ENCODE peak calls at places on chromosomes 5 and 9, in nine cellular contexts. B, U, K, F, I, L, Y, H and Z are unnamed samples.

GRCh38 chr5:121088341-121088740 is 624.2 kb downstream of the PRR16 start:
- DNase-seq in L (no peak), K (no peak), B (no peak), Y (no peak), H (no peak), F (no peak), U (no peak), I (no peak), Z (no peak)

GRCh38 chr9:33175633-33176325 is 8.6 kb upstream of the B4GALT1 start:
- DNase-seq in I (no peak), L (no peak), Y (no peak), F (no peak), K (no peak), H (no peak), U (no peak), B (no peak), Z (no peak)

GRCh38 chr5:58460727-58461286 is 921 bp upstream of the PLK2 start:
- DNase-seq in B (peak; percentile 65), Y (peak; percentile 77), F (peak; percentile 82), U (peak; percentile 83), H (peak; percentile 90), L (peak; percentile 87), I (no peak), K (peak; percentile 89), Z (peak; percentile 93)

GRCh38 chr9:116153765-116154333 is at the start of gene PAPPA:
- DNase-seq in I (no peak), K (no peak), L (no peak), Y (no peak), U (no peak), B (no peak), F (no peak), H (no peak), Z (no peak)

GRCh38 chr5:151682751-151683331 is 3.9 kb downstream of the SPARC start:
- DNase-seq in I (no peak), K (peak; percentile 62), B (no peak), F (peak; percentile 54), L (no peak), H (no peak), Y (no peak), U (peak; percentile 68), Z (no peak)

GRCh38 chr5:51821697-51822096 is 438.4 kb downstream of the ISL1 start:
- DNase-seq in H (no peak), F (no peak), B (no peak), U (no peak), Y (no peak), L (no peak), I (no peak), K (no peak), Z (no peak)

GRCh38 chr5:109567374-109568044 is 122.2 kb upstream of the MAN2A1 start:
- DNase-seq in Y (no peak), H (no peak), F (peak; percentile 58), U (peak; percentile 87), I (peak; percentile 26), K (peak; percentile 62), L (peak; percentile 42), B (no peak), Z (no peak)

GRCh38 chr5:10701567-10702039 is 59.4 kb downstream of the DAP start:
- DNase-seq in U (peak; percentile 73), K (peak; percentile 75), B (no peak), L (peak; percentile 65), Y (no peak), H (peak; percentile 39), I (no peak), F (peak; percentile 47), Z (no peak)

GRCh38 chr5:154296525-154297159 is 106.1 kb downstream of the GALNT10 start:
- DNase-seq in I (no peak), U (no peak), Y (no peak), B (no peak), H (peak; percentile 75), K (no peak), F (no peak), L (no peak), Z (peak; percentile 60)

GRCh38 chr9:95645992-95646391 is 129.2 kb upstream of the PTCH1 start:
- DNase-seq in I (no peak), F (no peak), B (no peak), L (peak; percentile 23), Y (no peak), U (no peak), K (peak; percentile 12), H (no peak), Z (no peak)

GRCh38 chr5:33612386-33612785 is 171.6 kb downstream of the TARS1 start:
- DNase-seq in L (peak; percentile 73), H (no peak), U (no peak), Y (peak; percentile 71), I (peak; percentile 12), B (peak; percentile 20), K (peak; percentile 42), F (peak; percentile 55), Z (no peak)

GRCh38 chr5:124963236-124963929 is 216.9 kb upstream of the ZNF608 start:
- DNase-seq in F (peak; percentile 64), B (peak; percentile 85), Y (peak; percentile 88), U (peak; percentile 99), K (peak; percentile 95), H (no peak), I (peak; percentile 29), L (peak; percentile 57), Z (no peak)

DNA sequence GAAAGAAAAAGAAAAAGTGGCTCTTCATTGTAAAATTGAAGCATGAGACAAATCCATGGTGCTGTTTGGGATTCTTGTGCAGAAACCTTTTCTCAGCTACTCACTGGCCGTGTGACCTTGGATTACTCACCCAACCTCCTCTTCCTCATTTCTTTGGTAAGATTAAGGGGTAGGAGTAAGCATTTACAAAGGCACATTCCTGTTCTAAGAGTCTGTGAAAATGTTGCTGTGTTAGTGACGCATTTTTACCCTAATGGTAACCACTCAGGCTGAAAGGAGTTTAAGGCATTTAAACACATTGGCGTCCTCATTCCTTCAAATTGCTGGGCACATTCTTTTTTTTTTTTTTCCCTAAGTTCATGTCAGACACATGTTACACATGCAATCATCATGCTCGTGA is 4.3 kb downstream of the RAI14 start:
- DNase-seq in K (peak; percentile 95), F (peak; percentile 96), I (peak; percentile 99), L (peak; percentile 98), Y (peak; percentile 89), B (peak; percentile 97), U (peak; percentile 97), H (no peak), Z (no peak)
- H3K4me3 ChIP-seq in K (no peak overlapping the region), F (no peak overlapping the region), I (peak overlapping the region; percentile 29), L (no peak overlapping the region), Y (no peak overlapping the region), B (peak overlapping the region; percentile 42), U (no peak overlapping the region), H (no peak overlapping the region), Z (no peak overlapping the region)

GRCh38 chr5:127830829-127831598 is 127.8 kb downstream of the CCDC192 start:
- DNase-seq in K (no peak), L (no peak), Y (no peak), B (no peak), H (no peak), F (no peak), U (no peak), I (no peak), Z (no peak)

GRCh38 chr5:127827451-127827850 is 124.3 kb downstream of the CCDC192 start:
- DNase-seq in L (no peak), Y (no peak), U (peak; percentile 36), I (no peak), K (no peak), H (peak; percentile 57), B (no peak), F (no peak), Z (no peak)

GRCh38 chr5:127832057-127832456 is 128.9 kb downstream of the CCDC192 start:
- DNase-seq in F (no peak), L (no peak), H (no peak), U (no peak), I (no peak), K (no peak), B (no peak), Y (no peak), Z (no peak)

GRCh38 chr5:127833999-127834953 is 131.1 kb downstream of the CCDC192 start:
- DNase-seq in K (no peak), B (no peak), L (no peak), Y (peak; percentile 35), H (no peak), I (no peak), U (peak; percentile 35), F (peak; percentile 60), Z (no peak)

DNA sequence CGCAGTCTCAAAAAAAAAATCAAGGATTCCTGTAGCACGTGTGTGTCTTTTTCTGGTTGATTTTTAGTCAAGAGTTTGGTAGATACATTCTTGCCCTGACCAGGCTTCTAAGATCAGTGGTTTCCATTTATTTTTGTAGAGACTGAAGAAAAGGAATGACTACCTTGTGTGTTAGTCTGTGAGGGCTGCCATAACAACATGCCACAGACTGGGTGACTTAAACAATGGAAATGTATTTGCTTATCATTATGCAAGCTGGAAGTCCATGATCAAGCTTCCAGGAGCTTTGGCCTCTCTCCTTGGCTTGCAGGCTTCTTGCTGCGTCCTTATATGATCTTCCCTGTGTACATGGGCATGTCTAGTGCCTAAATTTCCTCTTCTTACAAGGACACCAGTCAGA is 127.0 kb downstream of the CCDC192 start:
- DNase-seq in Y (peak; percentile 20), U (no peak), H (no peak), B (no peak), I (no peak), L (no peak), F (peak; percentile 41), K (no peak), Z (no peak)
- H3K4me3 ChIP-seq in Y (no peak overlapping the region), U (no peak overlapping the region), H (no peak overlapping the region), B (no peak overlapping the region), I (no peak overlapping the region), L (no peak overlapping the region), F (no peak overlapping the region), K (no peak overlapping the region), Z (no peak overlapping the region)

DNA sequence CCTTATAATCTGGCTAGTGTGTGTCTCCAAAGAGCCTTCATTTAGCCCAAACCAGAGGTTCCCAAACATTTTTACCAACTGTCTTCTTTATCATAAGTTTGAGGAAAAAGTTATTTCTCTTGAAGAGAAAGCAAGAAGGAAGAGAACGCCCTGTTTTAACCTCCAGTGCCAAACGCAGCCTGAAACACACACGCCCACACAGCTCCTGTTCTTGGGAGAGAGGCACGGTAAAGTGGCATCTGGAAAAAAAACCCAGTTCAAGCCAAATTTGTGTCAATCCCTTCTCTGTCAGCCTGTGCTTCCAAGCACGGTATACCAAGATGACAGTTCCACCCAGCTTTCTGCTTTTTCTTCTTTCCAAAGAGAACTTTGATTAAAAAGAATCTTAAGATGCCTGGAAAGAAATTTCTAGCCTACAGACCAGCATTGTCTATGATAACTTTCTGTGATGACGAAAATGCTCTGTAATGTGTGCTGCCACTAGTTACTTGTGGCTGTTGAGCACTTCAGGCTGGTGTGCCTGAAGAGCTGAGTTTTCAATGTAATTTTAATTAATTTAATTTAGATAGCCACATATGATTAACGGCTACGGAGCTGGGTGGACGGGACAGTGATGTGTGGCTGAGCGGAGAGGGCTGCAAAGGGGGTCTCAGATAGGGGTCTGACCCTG is 62.3 kb downstream of the ACER2 start:
- DNase-seq in U (no peak), B (no peak), F (no peak), I (no peak), K (no peak), Y (no peak), H (no peak), L (no peak), Z (no peak)
- H3K4me3 ChIP-seq in U (no peak overlapping the region), B (no peak overlapping the region), F (no peak overlapping the region), I (no peak overlapping the region), K (no peak overlapping the region), Y (no peak overlapping the region), H (no peak overlapping the region), L (no peak overlapping the region), Z (no peak overlapping the region)

GRCh38 chr5:172911628-172911880 is 47.7 kb upstream of the RPL26L1 start:
- DNase-seq in H (no peak), Y (no peak), I (no peak), B (no peak), L (no peak), U (no peak), F (no peak), K (no peak), Z (no peak)
- H3K4me3 ChIP-seq in H (no peak overlapping the region), Y (no peak overlapping the region), I (no peak overlapping the region), B (no peak overlapping the region), L (no peak overlapping the region), U (no peak overlapping the region), F (no peak overlapping the region), K (no peak overlapping the region), Z (no peak overlapping the region)

GRCh38 chr5:111754190-111754589 is 2.8 kb downstream of the NREP start:
- DNase-seq in F (no peak), I (no peak), H (no peak), K (no peak), L (no peak), B (no peak), U (no peak), Y (no peak), Z (no peak)
- H3K4me3 ChIP-seq in F (peak overlapping the region; percentile 73), I (peak overlapping the region; percentile 74), H (no peak overlapping the region), K (no peak overlapping the region), L (peak overlapping the region; percentile 93), B (peak overlapping the region; percentile 87), U (peak overlapping the region; percentile 96), Y (peak overlapping the region; percentile 93), Z (no peak overlapping the region)